ENCODE peak calls at places on chromosomes 1 and 21, in five cellular contexts. N, T, Z, I and E are unnamed samples.

GRCh38 chr1:94130851-94131595 is 10.1 kb upstream of the ABCA4 start:
- DNase-seq in N (no peak), T (no peak), Z (peak; percentile 61), I (no peak), E (no peak)

GRCh38 chr1:236522937-236523703 is 662 bp upstream of the LGALS8 start:
- DNase-seq in N (no peak), T (no peak), Z (no peak), I (no peak), E (no peak)

GRCh38 chr1:56916630-56917029 is 49.2 kb downstream of the C8B start:
- DNase-seq in N (no peak), T (no peak), Z (no peak), I (no peak), E (no peak)

GRCh38 chr21:29145837-29146453 is 15.5 kb downstream of the MAP3K7CL start:
- DNase-seq in N (no peak), T (no peak), Z (no peak), I (no peak), E (no peak)

GRCh38 chr1:168737446-168737845 is 8.4 kb upstream of the DPT start:
- DNase-seq in N (no peak), T (no peak), Z (no peak), I (no peak), E (no peak)

GRCh38 chr1:179151908-179152682 is 70.2 kb downstream of the TOR3A start:
- DNase-seq in N (no peak), T (no peak), Z (no peak), I (no peak), E (no peak)

GRCh38 chr1:19969898-19970660 is 9.3 kb downstream of the PLA2G2A start:
- DNase-seq in N (no peak), T (no peak), Z (no peak), I (no peak), E (no peak)

GRCh38 chr1:118084400-118084799 is 100.6 kb downstream of the SPAG17 start:
- DNase-seq in N (no peak), T (no peak), Z (no peak), I (no peak), E (no peak)

GRCh38 chr1:78081980-78082860 is 36.5 kb downstream of the GIPC2 start:
- DNase-seq in N (no peak), T (no peak), Z (no peak), I (no peak), E (no peak)

GRCh38 chr1:168333562-168334256 is 53.0 kb downstream of the TBX19 start:
- DNase-seq in N (no peak), T (no peak), Z (no peak), I (no peak), E (no peak)

GRCh38 chr1:8077602-8078001 is 51.5 kb upstream of the ERRFI1 start:
- DNase-seq in N (no peak), T (no peak), Z (no peak), I (no peak), E (no peak)

GRCh38 chr1:116667577-116668105 is at the start of gene IGSF3:
- DNase-seq in N (peak; percentile 3), T (peak; percentile 89), Z (peak; percentile 67), I (peak; percentile 66), E (no peak)

GRCh38 chr1:148307583-148308185 is 155.6 kb upstream of the NBPF11 start:
- DNase-seq in N (no peak), T (no peak), Z (no peak), I (no peak), E (no peak)

GRCh38 chr1:226029093-226029496 is 30.0 kb upstream of the SDE2 start:
- DNase-seq in N (no peak), T (no peak), Z (no peak), I (no peak), E (no peak)

GRCh38 chr1:181100924-181101323 is 12.4 kb downstream of the IER5 start:
- DNase-seq in N (no peak), T (no peak), Z (peak; percentile 42), I (no peak), E (no peak)

GRCh38 chr1:209430107-209430506 is 153.4 kb upstream of the CAMK1G start:
- DNase-seq in N (no peak), T (no peak), Z (peak; percentile 53), I (no peak), E (no peak)

DNA sequence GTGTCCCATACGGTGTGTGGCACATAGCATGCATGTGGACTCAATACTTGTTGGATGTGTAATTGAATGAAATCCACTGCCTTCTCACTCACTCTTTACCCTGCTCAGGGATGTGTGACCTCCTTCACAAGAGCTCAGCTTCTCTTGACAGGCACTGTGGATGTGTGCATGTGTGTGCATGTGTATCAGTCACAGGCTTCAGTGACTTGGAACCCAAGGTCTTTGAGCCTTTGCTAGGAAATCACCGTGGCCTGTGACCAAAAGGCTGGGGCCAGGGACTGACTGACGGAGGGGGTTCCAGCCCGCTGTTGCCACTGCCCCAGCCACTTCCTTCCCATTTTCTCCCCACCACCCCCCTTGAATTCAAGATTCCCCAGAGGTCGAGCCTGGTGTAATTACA is 144.4 kb upstream of the POU3F1 start:
- DNase-seq in N (no peak), T (no peak), Z (no peak), I (no peak), E (no peak)
- H3K27me3 ChIP-seq in N (peaks cover 3% of the 10 kb centered on the region), T (no peaks in the 10 kb centered on the region), Z (peaks cover 100% of the 10 kb centered on the region), I (peaks cover 3% of the 10 kb centered on the region), E (peaks cover 3% of the 10 kb centered on the region)

GRCh38 chr21:45129231-45129923 is 55.0 kb downstream of the ADARB1 start:
- DNase-seq in N (no peak), T (peak; percentile 85), Z (no peak), I (no peak), E (no peak)
- H3K36me3 ChIP-seq in N (peaks cover 9% of the 10 kb centered on the region), T (no peaks in the 10 kb centered on the region), Z (no peaks in the 10 kb centered on the region), I (no peaks in the 10 kb centered on the region), E (no peaks in the 10 kb centered on the region)

GRCh38 chr1:166628259-166628658 is 211.0 kb upstream of the POGK start:
- DNase-seq in N (no peak), T (no peak), Z (no peak), I (no peak), E (no peak)

GRCh38 chr1:166627583-166627982 is 211.7 kb upstream of the POGK start:
- DNase-seq in N (no peak), T (no peak), Z (no peak), I (no peak), E (no peak)

GRCh38 chr1:166626711-166627110 is 212.6 kb upstream of the POGK start:
- DNase-seq in N (no peak), T (no peak), Z (no peak), I (no peak), E (no peak)
- H3K27me3 ChIP-seq in N (no peaks in the 10 kb centered on the region), T (no peaks in the 10 kb centered on the region), Z (peaks cover 5% of the 10 kb centered on the region), I (peaks cover 4% of the 10 kb centered on the region), E (no peaks in the 10 kb centered on the region)

GRCh38 chr1:2989976-2990375 is 31.3 kb upstream of the ACTRT2 start:
- DNase-seq in N (no peak), T (peak; percentile 63), Z (no peak), I (no peak), E (no peak)
- H3K36me3 ChIP-seq in N (no peaks in the 10 kb centered on the region), T (no peaks in the 10 kb centered on the region), Z (no peaks in the 10 kb centered on the region), I (no peaks in the 10 kb centered on the region), E (no peaks in the 10 kb centered on the region)

GRCh38 chr1:160058087-160058486 is 11.9 kb downstream of the KCNJ10 start:
- DNase-seq in N (no peak), T (no peak), Z (no peak), I (no peak), E (no peak)

GRCh38 chr1:160064164-160064563 is 5.8 kb downstream of the KCNJ10 start:
- DNase-seq in N (no peak), T (no peak), Z (no peak), I (no peak), E (no peak)

GRCh38 chr1:160061376-160062100 is 8.4 kb downstream of the KCNJ10 start:
- DNase-seq in N (no peak), T (no peak), Z (no peak), I (no peak), E (no peak)

GRCh38 chr1:160064746-160065145 is 5.2 kb downstream of the KCNJ10 start:
- DNase-seq in N (no peak), T (no peak), Z (no peak), I (no peak), E (no peak)

GRCh38 chr1:160062134-160062533 is 7.8 kb downstream of the KCNJ10 start:
- DNase-seq in N (no peak), T (no peak), Z (no peak), I (no peak), E (no peak)
- H3K27me3 ChIP-seq in N (no peaks in the 10 kb centered on the region), T (no peaks in the 10 kb centered on the region), Z (peaks cover 36% of the 10 kb centered on the region), I (peaks cover 44% of the 10 kb centered on the region), E (peaks cover 36% of the 10 kb centered on the region)

DNA sequence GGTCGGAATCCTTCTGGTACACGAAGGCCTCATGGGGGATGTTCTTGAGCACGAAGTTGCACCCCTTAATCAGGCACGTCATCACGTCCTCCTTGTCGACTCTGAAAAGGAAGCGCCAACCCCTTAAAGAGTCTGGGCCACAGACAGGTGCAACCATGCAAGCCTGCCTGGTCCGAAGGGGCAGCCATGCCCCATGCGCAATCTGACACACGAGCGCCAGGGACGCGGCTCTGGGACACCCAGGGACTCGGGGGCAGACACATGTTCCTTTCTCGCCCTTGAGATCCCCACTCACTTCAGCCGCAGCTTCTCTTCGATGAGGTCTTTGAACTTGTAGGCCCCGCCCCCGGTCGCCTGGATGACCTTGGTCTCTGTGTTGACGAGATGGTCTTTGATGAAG is 5.6 kb downstream of the PANK4 start:
- DNase-seq in N (no peak), T (no peak), Z (no peak), I (no peak), E (no peak)
- H3K36me3 ChIP-seq in N (peaks cover 58% of the 10 kb centered on the region), T (peaks cover 26% of the 10 kb centered on the region), Z (no peaks in the 10 kb centered on the region), I (peaks cover 72% of the 10 kb centered on the region), E (peaks cover 34% of the 10 kb centered on the region)

GRCh38 chr1:153752072-153752471 is 23.1 kb upstream of the SLC27A3 start:
- DNase-seq in N (no peak), T (no peak), Z (no peak), I (no peak), E (no peak)

GRCh38 chr1:153746174-153746573 is 18.3 kb downstream of the INTS3 start:
- DNase-seq in N (no peak), T (no peak), Z (no peak), I (no peak), E (no peak)

GRCh38 chr1:153749408-153750005 is 21.7 kb downstream of the INTS3 start:
- DNase-seq in N (peak; percentile 80), T (peak; percentile 92), Z (peak; percentile 66), I (peak; percentile 70), E (peak; percentile 24)

GRCh38 chr1:153750026-153750995 is 22.5 kb downstream of the INTS3 start:
- DNase-seq in N (no peak), T (no peak), Z (no peak), I (no peak), E (no peak)

DNA sequence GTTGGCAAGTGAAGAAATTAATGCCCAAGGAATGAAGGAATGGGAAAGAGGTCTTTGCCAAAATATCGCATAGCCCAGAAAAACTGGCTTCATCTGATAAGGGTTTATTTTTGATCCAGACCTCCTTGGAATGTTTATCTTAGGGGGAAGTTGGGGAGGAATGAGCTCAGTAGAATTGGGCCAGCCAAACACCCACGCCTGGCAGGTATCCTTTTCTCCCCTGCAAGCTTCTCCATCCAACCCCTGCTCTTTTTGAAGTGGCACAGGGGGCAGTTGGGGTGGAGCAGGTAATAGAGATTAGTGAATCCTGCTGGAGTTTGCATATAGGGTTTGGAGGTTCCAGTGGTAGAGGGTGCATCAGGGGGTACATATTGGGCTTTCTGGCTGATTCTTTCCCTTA is 21.1 kb downstream of the INTS3 start:
- DNase-seq in N (no peak), T (peak; percentile 81), Z (no peak), I (no peak), E (no peak)
- H3K27me3 ChIP-seq in N (no peaks in the 10 kb centered on the region), T (no peaks in the 10 kb centered on the region), Z (no peaks in the 10 kb centered on the region), I (no peaks in the 10 kb centered on the region), E (no peaks in the 10 kb centered on the region)